ENCODE peak calls at places on chromosomes 3 and 15, in six cellular contexts. L is spleen; B is neural progenitor cell; H is HS-5; U is endodermal cell; Q is stimulated activated CD4-positive, alpha-beta T cell treated with anti-CD3 and anti-CD28 coated beads, Interleukin-4, amount 100 ng/mL, for 24 hours. Y is an unnamed sample.

GRCh38 chr3:51686512-51687215 is 15.6 kb downstream of the TEX264 start:
- DNase-seq in L (peak; percentile 95), B (no peak), H (no peak), U (no peak), Q (peak; percentile 77), Y (no peak)

GRCh38 chr3:112774293-112774926 is 72.3 kb downstream of the CD200R1L start:
- DNase-seq in L (no peak), B (no peak), H (peak; percentile 60), U (no peak), Q (no peak), Y (no peak)

GRCh38 chr3:70631716-70632307 is 319.4 kb upstream of the MDFIC2 start:
- DNase-seq in L (no peak), B (peak; percentile 33), H (no peak), U (peak; percentile 67), Q (no peak), Y (peak; percentile 41)

GRCh38 chr3:33791477-33792166 is 6.8 kb upstream of the PDCD6IP start:
- DNase-seq in L (no peak), B (no peak), H (no peak), U (no peak), Q (no peak), Y (no peak)

GRCh38 chr3:71305246-71306206 is 278.0 kb downstream of the FOXP1 start:
- DNase-seq in L (peak; percentile 73), B (peak; percentile 74), H (no peak), U (peak; percentile 92), Q (peak; percentile 48), Y (peak; percentile 77)

GRCh38 chr3:105813710-105814109 is 55.1 kb downstream of the CBLB start:
- DNase-seq in L (no peak), B (no peak), H (no peak), U (no peak), Q (no peak), Y (no peak)

GRCh38 chr3:112004187-112004586 is 5.5 kb downstream of the TAGLN3 start:
- DNase-seq in L (no peak), B (no peak), H (no peak), U (no peak), Q (no peak), Y (no peak)

GRCh38 chr15:68389936-68390790 is 41.8 kb downstream of the ITGA11 start:
- DNase-seq in L (no peak), B (no peak), H (peak; percentile 40), U (peak; percentile 49), Q (no peak), Y (peak; percentile 5)

GRCh38 chr3:50194903-50195500 is 3.6 kb downstream of the GNAT1 start:
- DNase-seq in L (no peak), B (no peak), H (no peak), U (peak; percentile 87), Q (peak; percentile 34), Y (peak; percentile 72)

GRCh38 chr3:188975612-188976314 is 196.0 kb upstream of the TPRG1 start:
- DNase-seq in L (no peak), B (no peak), H (no peak), U (no peak), Q (no peak), Y (no peak)

GRCh38 chr3:3665961-3666640 is 133.1 kb upstream of the LRRN1 start:
- DNase-seq in L (peak; percentile 82), B (no peak), H (no peak), U (no peak), Q (no peak), Y (no peak)

GRCh38 chr15:28923726-28924280 is 38.0 kb downstream of the APBA2 start:
- DNase-seq in L (peak; percentile 61), B (no peak), H (no peak), U (peak; percentile 19), Q (no peak), Y (no peak)

GRCh38 chr3:52181543-52181942 is 16.4 kb upstream of the ALAS1 start:
- DNase-seq in L (peak; percentile 43), B (no peak), H (peak; percentile 30), U (no peak), Q (no peak), Y (no peak)

GRCh38 chr3:177538743-177539730 is 341.8 kb upstream of the TBL1XR1 start:
- DNase-seq in L (no peak), B (no peak), H (no peak), U (no peak), Q (no peak), Y (no peak)

GRCh38 chr15:101240364-101240763 is 11.5 kb downstream of the CHSY1 start:
- DNase-seq in L (no peak), B (no peak), H (no peak), U (peak; percentile 12), Q (no peak), Y (no peak)

GRCh38 chr3:49839193-49839809 is 17.1 kb downstream of the TRAIP start:
- DNase-seq in L (peak; percentile 92), B (peak; percentile 81), H (peak; percentile 28), U (peak; percentile 86), Q (peak; percentile 82), Y (peak; percentile 78)

GRCh38 chr15:31598620-31599019 is 272.0 kb downstream of the KLF13 start:
- DNase-seq in L (no peak), B (peak; percentile 30), H (no peak), U (peak; percentile 92), Q (no peak), Y (peak; percentile 69)

GRCh38 chr3:170359178-170359704 is 1.7 kb downstream of the SKIL start:
- DNase-seq in L (no peak), B (no peak), H (no peak), U (no peak), Q (no peak), Y (no peak)

GRCh38 chr3:63706321-63707085 is 54.0 kb downstream of the SNTN start:
- DNase-seq in L (no peak), B (no peak), H (no peak), U (no peak), Q (no peak), Y (no peak)

GRCh38 chr15:73991260-73991659 is 835 bp downstream of the STOML1 start:
- DNase-seq in L (peak; percentile 86), B (peak; percentile 15), H (no peak), U (no peak), Q (no peak), Y (no peak)

GRCh38 chr15:38041576-38041975 is 107.1 kb downstream of the TMCO5A start:
- DNase-seq in L (no peak), B (no peak), H (no peak), U (no peak), Q (no peak), Y (no peak)

GRCh38 chr3:171565133-171565532 is 104.9 kb upstream of the TNIK start:
- DNase-seq in L (no peak), B (no peak), H (no peak), U (no peak), Q (no peak), Y (no peak)

GRCh38 chr3:184645304-184645703 is 66.6 kb downstream of the MAGEF1 start:
- DNase-seq in L (no peak), B (no peak), H (no peak), U (peak; percentile 71), Q (no peak), Y (no peak)

GRCh38 chr15:52566889-52567288 is 1.9 kb downstream of the ARPP19 start:
- DNase-seq in L (no peak), B (no peak), H (no peak), U (no peak), Q (no peak), Y (no peak)

GRCh38 chr3:42367903-42368302 is 42.5 kb downstream of the LYZL4 start:
- DNase-seq in L (no peak), B (no peak), H (no peak), U (no peak), Q (no peak), Y (no peak)

GRCh38 chr15:77611767-77612166 is 20.9 kb downstream of the LINGO1 start:
- DNase-seq in L (no peak), B (no peak), H (no peak), U (no peak), Q (no peak), Y (no peak)

GRCh38 chr3:125351814-125352456 is 23.2 kb downstream of the ZNF148 start:
- DNase-seq in L (no peak), B (no peak), H (no peak), U (no peak), Q (no peak), Y (no peak)